ENCODE peak calls at places on chromosomes 12 and 14, in seven cellular contexts. S is naive thymus-derived CD4-positive, alpha-beta T cell; K is right cardiac atrium; W is heart right ventricle; T is Peyer's patch; E is uterus; H is heart left ventricle. C is an unnamed sample. For H3K9me3, the result is how much of the 10 kb centered on the place peaks cover.

GRCh38 chr12:45598761-45599160 is 130.7 kb upstream of the ARID2 start:
- DNase-seq in S (no peak), K (no peak), W (no peak), T (no peak), E (no peak), H (no peak), C (no peak)

GRCh38 chr12:130647814-130648213 is 68.3 kb downstream of the RIMBP2 start:
- DNase-seq in S (no peak), K (no peak), W (no peak), T (no peak), E (no peak), H (no peak), C (no peak)

GRCh38 chr14:39417014-39417413 is 15.2 kb downstream of the FBXO33 start:
- DNase-seq in S (no peak), K (no peak), W (peak), T (no peak), E (no peak), H (peak), C (no peak)

GRCh38 chr12:3727877-3728632 is 24.9 kb downstream of the CRACR2A start:
- DNase-seq in S (peak), K (no peak), W (no peak), T (no peak), E (no peak), H (no peak), C (no peak)

GRCh38 chr12:12700249-12700648 is 4.3 kb upstream of the GPR19 start:
- DNase-seq in S (no peak), K (no peak), W (no peak), T (no peak), E (no peak), H (no peak), C (no peak)

GRCh38 chr14:59427653-59428578 is 37.3 kb downstream of the GPR135 start:
- DNase-seq in S (no peak), K (peak), W (peak), T (no peak), E (peak), H (peak), C (no peak)

GRCh38 chr14:103311171-103311997 is 22.7 kb upstream of the EIF5 start:
- DNase-seq in S (no peak), K (no peak), W (no peak), T (no peak), E (no peak), H (no peak), C (no peak)

GRCh38 chr12:15474766-15475165 is 152.5 kb downstream of the PTPRO start:
- DNase-seq in S (no peak), K (no peak), W (no peak), T (no peak), E (no peak), H (no peak), C (no peak)

GRCh38 chr12:6273931-6274687 is 36.4 kb upstream of the PLEKHG6 start:
- DNase-seq in S (no peak), K (peak), W (peak), T (peak), E (no peak), H (peak), C (no peak)

GRCh38 chr12:122459211-122459610 is 36.7 kb upstream of the CLIP1 start:
- DNase-seq in S (no peak), K (no peak), W (no peak), T (no peak), E (no peak), H (no peak), C (no peak)

GRCh38 chr12:67052981-67053380 is 216.2 kb upstream of the CAND1 start:
- DNase-seq in S (no peak), K (no peak), W (no peak), T (no peak), E (no peak), H (no peak), C (no peak)

GRCh38 chr12:5244513-5244972 is 187.4 kb upstream of the NTF3 start:
- DNase-seq in S (no peak), K (no peak), W (no peak), T (peak), E (no peak), H (no peak), C (no peak)

GRCh38 chr12:64739778-64740177 is 19.4 kb downstream of the GNS start:
- DNase-seq in S (no peak), K (no peak), W (no peak), T (no peak), E (no peak), H (no peak), C (no peak)

GRCh38 chr14:73862480-73862879 is 10.8 kb downstream of the PTGR2 start:
- DNase-seq in S (no peak), K (no peak), W (no peak), T (no peak), E (no peak), H (no peak), C (no peak)

GRCh38 chr12:52825961-52826360 is 8.2 kb downstream of the KRT79 start:
- DNase-seq in S (no peak), K (no peak), W (no peak), T (no peak), E (no peak), H (no peak), C (no peak)

GRCh38 chr12:94168041-94168440 is 19.7 kb downstream of the PLXNC1 start:
- DNase-seq in S (no peak), K (no peak), W (no peak), T (no peak), E (no peak), H (no peak), C (no peak)

GRCh38 chr12:52181757-52182156 is 10.1 kb downstream of the KRT80 start:
- DNase-seq in S (no peak), K (no peak), W (no peak), T (no peak), E (no peak), H (no peak), C (no peak)

GRCh38 chr12:64389154-64389553 is 1.4 kb downstream of the C12orf56 start:
- DNase-seq in S (no peak), K (no peak), W (no peak), T (no peak), E (no peak), H (no peak), C (no peak)

GRCh38 chr12:112308652-112309051 is 73.6 kb downstream of the HECTD4 start:
- DNase-seq in S (no peak), K (no peak), W (no peak), T (no peak), E (no peak), H (no peak), C (no peak)

GRCh38 chr12:58167622-58168021 is 226.3 kb downstream of the ATP23 start:
- DNase-seq in S (no peak), K (no peak), W (no peak), T (no peak), E (no peak), H (no peak), C (no peak)

GRCh38 chr12:62403031-62403430 is 63.6 kb upstream of the MON2 start:
- DNase-seq in S (no peak), K (no peak), W (no peak), T (no peak), E (no peak), H (no peak), C (no peak)

GRCh38 chr12:104620761-104621531 is 164.2 kb downstream of the CHST11 start:
- DNase-seq in S (no peak), K (no peak), W (no peak), T (no peak), E (no peak), H (no peak), C (no peak)

GRCh38 chr12:57692500-57692899 is 1.4 kb upstream of the OS9 start:
- DNase-seq in S (no peak), K (no peak), W (no peak), T (no peak), E (no peak), H (no peak), C (no peak)

GRCh38 chr12:52317443-52318052 is 3.6 kb downstream of the KRT83 start:
- DNase-seq in S (no peak), K (no peak), W (no peak), T (no peak), E (no peak), H (no peak), C (no peak)

GRCh38 chr12:80710727-80711066 is 3.3 kb downstream of the MYF6 start:
- DNase-seq in S (no peak), K (no peak), W (no peak), T (no peak), E (no peak), H (no peak), C (no peak)

GRCh38 chr14:68112456-68112855 is 292.9 kb downstream of the RAD51B start:
- DNase-seq in S (no peak), K (no peak), W (no peak), T (no peak), E (no peak), H (no peak), C (no peak)

GRCh38 chr12:57592551-57593165 is 1.7 kb downstream of the PIP4K2C start:
- DNase-seq in S (no peak), K (no peak), W (no peak), T (no peak), E (no peak), H (no peak), C (no peak)

GRCh38 chr14:101113835-101114725 is 210.6 kb upstream of the RTL1 start:
- DNase-seq in S (no peak), K (no peak), W (no peak), T (no peak), E (no peak), H (no peak), C (no peak)

GRCh38 chr14:57051633-57052032 is 217.1 kb downstream of the EXOC5 start:
- DNase-seq in S (no peak), K (no peak), W (no peak), T (no peak), E (no peak), H (no peak), C (no peak)

GRCh38 chr12:124480469-124481256 is 86.7 kb downstream of the NCOR2 start:
- DNase-seq in S (no peak), K (peak), W (no peak), T (no peak), E (peak), H (no peak), C (no peak)

GRCh38 chr12:29157486-29157946 is 8.4 kb downstream of the FAR2 start:
- DNase-seq in S (no peak), K (no peak), W (no peak), T (no peak), E (no peak), H (no peak), C (no peak)

GRCh38 chr12:49867580-49868341 is 24.9 kb upstream of the BCDIN3D start:
- DNase-seq in S (no peak), K (peak), W (no peak), T (no peak), E (no peak), H (no peak), C (no peak)

GRCh38 chr12:123134265-123134664 is 16.6 kb downstream of the PITPNM2 start:
- DNase-seq in S (no peak), K (no peak), W (no peak), T (no peak), E (no peak), H (no peak), C (no peak)

GRCh38 chr14:54108481-54109471 is 152.2 kb upstream of the BMP4 start:
- DNase-seq in S (no peak), K (no peak), W (no peak), T (no peak), E (no peak), H (no peak), C (no peak)

GRCh38 chr14:58716706-58717105 is 78.9 kb downstream of the DACT1 start:
- DNase-seq in S (no peak), K (no peak), W (no peak), T (no peak), E (no peak), H (no peak), C (no peak)

GRCh38 chr12:47885012-47885501 is 19.7 kb downstream of the VDR start:
- DNase-seq in S (no peak), K (no peak), W (no peak), T (no peak), E (no peak), H (no peak), C (peak)

GRCh38 chr14:75535164-75535898 is 13.1 kb downstream of the BATF start:
- DNase-seq in S (no peak), K (no peak), W (no peak), T (no peak), E (no peak), H (no peak), C (no peak)

GRCh38 chr14:101442451-101442850 is 118.8 kb upstream of the DIO3 start:
- DNase-seq in S (peak), K (no peak), W (no peak), T (no peak), E (no peak), H (no peak), C (no peak)

GRCh38 chr12:109432842-109433304 is 44.2 kb downstream of the KCTD10 start:
- DNase-seq in S (peak), K (peak), W (peak), T (peak), E (peak), H (peak), C (peak)

DNA sequence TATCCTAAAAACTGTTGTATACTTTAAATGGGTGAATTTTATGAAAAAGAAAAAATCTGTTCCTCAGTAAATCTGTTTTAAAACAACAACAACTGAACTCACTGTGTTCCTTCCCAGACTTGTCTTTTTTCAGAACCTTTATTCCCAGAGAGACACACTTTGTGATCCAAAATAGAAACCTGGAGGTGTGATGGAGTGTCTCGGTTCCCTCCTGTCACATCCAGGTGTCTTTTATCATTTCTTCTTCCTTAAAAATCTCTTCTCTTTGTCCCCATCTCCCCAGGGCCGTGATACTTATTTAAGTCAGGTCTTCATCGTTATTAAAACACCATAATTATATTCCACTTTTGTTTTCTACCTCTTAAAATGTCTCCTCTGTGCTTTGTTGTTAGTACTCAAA is 76.2 kb upstream of the EVL start:
- DNase-seq in S (no peak), K (no peak), W (no peak), T (no peak), E (no peak), H (no peak), C (no peak)
- H3K9me3 ChIP-seq in S (under half), K (under half), W (under half), T (under half), E (under half), H (under half), C (under half)

GRCh38 chr12:133192847-133193246 is 11.6 kb downstream of the ZNF268 start:
- DNase-seq in S (no peak), K (no peak), W (no peak), T (no peak), E (no peak), H (no peak), C (no peak)

DNA sequence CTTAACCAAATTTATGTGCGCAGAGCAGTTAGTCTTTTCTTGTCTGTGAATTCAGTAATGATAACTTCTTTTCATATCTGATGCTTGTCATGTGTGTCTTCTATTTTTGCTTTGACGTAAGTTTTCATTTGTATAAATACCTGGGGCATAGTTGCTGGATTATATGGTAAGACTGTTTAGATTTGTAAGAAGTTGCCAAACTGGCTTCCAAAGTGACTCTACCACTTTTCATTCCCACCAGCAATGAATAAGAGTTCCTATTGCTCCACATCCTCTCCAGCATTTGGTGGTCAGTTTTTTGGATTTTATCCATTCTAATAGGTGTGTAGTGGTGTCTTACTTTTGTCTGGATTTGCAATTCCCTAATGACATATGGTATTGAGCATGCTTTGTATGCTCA is 8.9 kb downstream of the ZNF268 start:
- DNase-seq in S (no peak), K (no peak), W (no peak), T (no peak), E (no peak), H (no peak), C (no peak)
- H3K9me3 ChIP-seq in S (half or more), K (under half), W (under half), T (half or more), E (half or more), H (half or more), C (half or more)

DNA sequence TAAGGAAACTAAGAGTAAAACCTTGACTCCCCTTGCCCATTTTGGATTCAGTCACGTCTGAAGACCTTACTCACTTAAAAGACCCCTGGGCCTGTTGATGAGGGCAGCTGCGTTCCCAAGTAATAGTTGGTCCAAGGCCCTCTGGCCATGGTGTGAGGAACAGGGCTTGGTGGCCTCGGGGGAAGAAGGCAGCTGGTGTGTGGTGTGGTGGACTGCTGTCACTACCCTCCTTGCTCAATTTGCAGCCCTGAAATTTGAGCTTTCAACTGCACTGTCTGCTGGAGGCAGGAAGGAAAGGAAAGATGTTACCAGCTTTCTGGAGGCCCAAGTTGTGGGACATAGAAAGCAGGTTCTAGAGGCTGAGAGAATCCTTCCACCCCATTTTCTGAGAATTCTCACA is 128.2 kb downstream of the SLC38A6 start:
- DNase-seq in S (no peak), K (no peak), W (no peak), T (no peak), E (no peak), H (no peak), C (no peak)
- H3K9me3 ChIP-seq in S (under half), K (under half), W (under half), T (under half), E (under half), H (under half), C (under half)

DNA sequence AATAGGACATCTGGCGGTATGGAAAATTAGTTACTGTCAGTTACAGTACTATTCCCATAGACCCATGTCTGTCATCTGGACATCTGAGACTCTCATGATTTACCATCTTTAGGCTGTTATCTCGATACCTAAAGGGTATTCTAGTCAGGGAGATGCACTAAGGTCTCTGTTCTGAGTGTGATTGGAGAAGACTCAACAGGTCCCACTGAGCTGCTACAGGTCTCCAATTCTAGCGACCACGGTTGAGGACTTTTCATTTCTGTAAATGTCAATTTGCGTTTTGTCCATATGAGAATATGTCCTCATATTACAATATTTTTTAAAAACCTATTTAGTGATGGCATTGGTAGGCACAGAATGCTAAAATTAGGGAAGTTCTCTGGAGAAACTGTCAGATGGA is 1160.2 kb downstream of the TMEM121 start:
- DNase-seq in S (no peak), K (no peak), W (no peak), T (no peak), E (no peak), H (no peak), C (no peak)
- H3K9me3 ChIP-seq in S (under half), K (under half), W (under half), T (under half), E (under half), H (under half), C (under half)

DNA sequence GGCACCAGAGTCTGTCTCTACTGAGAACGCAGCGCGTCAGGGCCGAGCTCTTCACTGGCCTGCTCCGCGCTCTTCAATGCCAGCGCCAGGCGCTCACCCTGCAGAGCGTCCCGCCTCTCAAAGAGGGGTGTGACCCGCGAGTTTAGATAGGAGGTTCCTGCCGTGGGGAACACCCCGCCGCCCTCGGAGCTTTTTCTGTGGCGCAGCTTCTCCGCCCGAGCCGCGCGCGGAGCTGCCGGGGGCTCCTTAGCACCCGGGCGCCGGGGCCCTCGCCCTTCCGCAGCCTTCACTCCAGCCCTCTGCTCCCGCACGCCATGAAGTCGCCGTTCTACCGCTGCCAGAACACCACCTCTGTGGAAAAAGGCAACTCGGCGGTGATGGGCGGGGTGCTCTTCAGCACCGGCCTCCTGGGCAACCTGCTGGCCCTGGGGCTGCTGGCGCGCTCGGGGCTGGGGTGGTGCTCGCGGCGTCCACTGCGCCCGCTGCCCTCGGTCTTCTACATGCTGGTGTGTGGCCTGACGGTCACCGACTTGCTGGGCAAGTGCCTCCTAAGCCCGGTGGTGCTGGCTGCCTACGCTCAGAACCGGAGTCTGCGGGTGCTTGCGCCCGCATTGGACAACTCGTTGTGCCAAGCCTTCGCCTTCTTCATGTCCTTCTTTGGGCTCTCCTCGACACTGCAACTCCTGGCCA is at the start of gene PTGDR:
- DNase-seq in S (no peak), K (peak), W (peak), T (peak), E (peak), H (peak), C (peak)
- H3K9me3 ChIP-seq in S (under half), K (under half), W (under half), T (under half), E (under half), H (under half), C (under half)

GRCh38 chr14:26104686-26105085 is 493.1 kb downstream of the NOVA1 start:
- DNase-seq in S (no peak), K (no peak), W (no peak), T (no peak), E (no peak), H (no peak), C (no peak)
- H3K9me3 ChIP-seq in S (under half), K (under half), W (under half), T (under half), E (under half), H (under half), C (under half)

DNA sequence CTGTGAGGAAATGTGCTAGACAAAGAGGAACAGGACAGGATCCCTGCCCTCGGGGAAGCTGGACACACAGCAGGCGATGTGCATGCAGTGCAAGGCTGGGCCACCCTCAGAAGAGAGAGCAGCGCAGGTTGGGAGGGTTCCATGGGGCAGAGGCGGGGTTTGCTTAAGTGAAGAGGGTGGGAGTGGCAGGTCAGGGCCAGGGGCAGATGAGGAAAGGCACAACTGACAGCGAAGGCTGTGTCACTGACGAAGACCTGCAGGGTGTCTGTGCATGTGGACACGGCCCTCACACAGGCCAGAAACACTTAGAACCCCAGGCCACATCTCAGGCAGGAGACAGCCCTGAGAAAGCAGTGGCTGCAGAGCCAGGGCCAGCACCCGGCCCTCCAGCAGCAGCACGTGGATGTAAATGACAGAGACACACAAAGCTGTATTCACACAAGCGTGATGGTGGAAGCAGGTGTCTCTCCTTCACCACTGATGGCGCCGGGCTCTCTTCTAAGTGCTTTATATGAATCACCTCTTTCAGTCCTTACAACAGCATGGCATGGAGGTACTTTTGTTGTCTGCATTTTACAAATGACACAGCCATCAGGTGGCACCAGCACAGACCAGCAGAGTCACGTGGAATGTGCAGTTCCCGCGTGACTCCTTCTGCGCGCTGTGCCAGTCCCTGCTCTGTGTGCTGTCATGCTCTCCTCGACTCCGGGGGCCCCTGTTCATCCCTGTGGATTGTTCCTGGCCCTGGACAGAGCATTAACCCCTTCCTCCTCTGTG is 54.5 kb downstream of the TSPAN11 start:
- DNase-seq in S (no peak), K (no peak), W (peak), T (no peak), E (no peak), H (peak), C (no peak)
- H3K9me3 ChIP-seq in S (under half), K (under half), W (under half), T (under half), E (under half), H (under half), C (under half)